ENCODE peak calls at places on chromosomes 16 and 17, in six cellular contexts. One of them, this sample, is unnamed.
A peak's percentile ranks its signal among the peaks of the same experiment; 100 is the strongest.

GRCh38 chr16:67163164-67163902 is 1.2 kb upstream of the HSF4 start:
- DNase-seq in Peyer's patch: no peak
- DNase-seq in NCI-H69: peak; percentile 91
- DNase-seq in caudate nucleus: peak; percentile 62
- DNase-seq in NCI-H1092 treated with DMSO at 0.1 percent for 48 hours: peak; percentile 86
- DNase-seq in stromal cell of bone marrow: no peak
- DNase-seq in this sample: no peak

GRCh38 chr17:63925615-63926014 is 6.5 kb downstream of the CD79B start:
- DNase-seq in Peyer's patch: peak; percentile 79
- DNase-seq in NCI-H69: no peak
- DNase-seq in caudate nucleus: no peak
- DNase-seq in NCI-H1092 treated with DMSO at 0.1 percent for 48 hours: no peak
- DNase-seq in stromal cell of bone marrow: no peak
- DNase-seq in this sample: no peak

GRCh38 chr17:28896884-28897768 is at the start of gene FLOT2:
- DNase-seq in Peyer's patch: peak; percentile 77
- DNase-seq in NCI-H69: peak; percentile 84
- DNase-seq in caudate nucleus: peak; percentile 45
- DNase-seq in NCI-H1092 treated with DMSO at 0.1 percent for 48 hours: peak; percentile 69
- DNase-seq in stromal cell of bone marrow: no peak
- DNase-seq in this sample: no peak

GRCh38 chr17:43671075-43671692 is 9.5 kb upstream of the MEOX1 start:
- DNase-seq in Peyer's patch: no peak
- DNase-seq in NCI-H69: peak; percentile 82
- DNase-seq in caudate nucleus: no peak
- DNase-seq in NCI-H1092 treated with DMSO at 0.1 percent for 48 hours: peak; percentile 86
- DNase-seq in stromal cell of bone marrow: peak; percentile 69
- DNase-seq in this sample: no peak

GRCh38 chr17:77771587-77771986 is 186.9 kb upstream of the TNRC6C start:
- DNase-seq in Peyer's patch: no peak
- DNase-seq in NCI-H69: no peak
- DNase-seq in caudate nucleus: no peak
- DNase-seq in NCI-H1092 treated with DMSO at 0.1 percent for 48 hours: no peak
- DNase-seq in stromal cell of bone marrow: no peak
- DNase-seq in this sample: no peak

GRCh38 chr17:80761421-80761871 is 216.8 kb downstream of the RPTOR start:
- DNase-seq in Peyer's patch: no peak
- DNase-seq in NCI-H69: peak; percentile 92
- DNase-seq in caudate nucleus: no peak
- DNase-seq in NCI-H1092 treated with DMSO at 0.1 percent for 48 hours: peak; percentile 85
- DNase-seq in stromal cell of bone marrow: no peak
- DNase-seq in this sample: peak; percentile 79

GRCh38 chr16:89009343-89010209 is 32.6 kb upstream of the CBFA2T3 start:
- DNase-seq in Peyer's patch: no peak
- DNase-seq in NCI-H69: no peak
- DNase-seq in caudate nucleus: no peak
- DNase-seq in NCI-H1092 treated with DMSO at 0.1 percent for 48 hours: no peak
- DNase-seq in stromal cell of bone marrow: no peak
- DNase-seq in this sample: no peak

GRCh38 chr16:1983544-1984346 is at the start of gene GFER:
- DNase-seq in Peyer's patch: peak; percentile 78
- DNase-seq in NCI-H69: peak; percentile 98
- DNase-seq in caudate nucleus: peak; percentile 72
- DNase-seq in NCI-H1092 treated with DMSO at 0.1 percent for 48 hours: peak; percentile 85
- DNase-seq in stromal cell of bone marrow: peak; percentile 84
- DNase-seq in this sample: peak; percentile 74

GRCh38 chr17:77464988-77465357 is 324.2 kb downstream of the SEC14L1 start:
- DNase-seq in Peyer's patch: no peak
- DNase-seq in NCI-H69: no peak
- DNase-seq in caudate nucleus: no peak
- DNase-seq in NCI-H1092 treated with DMSO at 0.1 percent for 48 hours: no peak
- DNase-seq in stromal cell of bone marrow: no peak
- DNase-seq in this sample: no peak

GRCh38 chr17:57732062-57732461 is 13.0 kb downstream of the CCDC182 start:
- DNase-seq in Peyer's patch: no peak
- DNase-seq in NCI-H69: peak; percentile 71
- DNase-seq in caudate nucleus: no peak
- DNase-seq in NCI-H1092 treated with DMSO at 0.1 percent for 48 hours: peak; percentile 57
- DNase-seq in stromal cell of bone marrow: no peak
- DNase-seq in this sample: no peak

GRCh38 chr16:27286446-27286845 is 17.9 kb upstream of the NSMCE1 start:
- DNase-seq in Peyer's patch: no peak
- DNase-seq in NCI-H69: no peak
- DNase-seq in caudate nucleus: no peak
- DNase-seq in NCI-H1092 treated with DMSO at 0.1 percent for 48 hours: no peak
- DNase-seq in stromal cell of bone marrow: peak; percentile 90
- DNase-seq in this sample: peak; percentile 94

GRCh38 chr17:488993-489757 is 136.6 kb upstream of the RPH3AL start:
- DNase-seq in Peyer's patch: no peak
- DNase-seq in NCI-H69: no peak
- DNase-seq in caudate nucleus: no peak
- DNase-seq in NCI-H1092 treated with DMSO at 0.1 percent for 48 hours: no peak
- DNase-seq in stromal cell of bone marrow: no peak
- DNase-seq in this sample: no peak

GRCh38 chr17:1108810-1109605 is 70.8 kb downstream of the ABR start:
- DNase-seq in Peyer's patch: peak; percentile 61
- DNase-seq in NCI-H69: peak; percentile 62
- DNase-seq in caudate nucleus: no peak
- DNase-seq in NCI-H1092 treated with DMSO at 0.1 percent for 48 hours: peak; percentile 37
- DNase-seq in stromal cell of bone marrow: no peak
- DNase-seq in this sample: no peak

GRCh38 chr17:45319239-45319703 is 2.5 kb upstream of the MAP3K14 start:
- DNase-seq in Peyer's patch: no peak
- DNase-seq in NCI-H69: no peak
- DNase-seq in caudate nucleus: no peak
- DNase-seq in NCI-H1092 treated with DMSO at 0.1 percent for 48 hours: no peak
- DNase-seq in stromal cell of bone marrow: no peak
- DNase-seq in this sample: no peak

GRCh38 chr16:57507414-57508083 is 21.3 kb upstream of the DOK4 start:
- DNase-seq in Peyer's patch: no peak
- DNase-seq in NCI-H69: peak; percentile 93
- DNase-seq in caudate nucleus: no peak
- DNase-seq in NCI-H1092 treated with DMSO at 0.1 percent for 48 hours: no peak
- DNase-seq in stromal cell of bone marrow: no peak
- DNase-seq in this sample: no peak

GRCh38 chr17:75773121-75773807 is 8.3 kb upstream of the GALK1 start:
- DNase-seq in Peyer's patch: no peak
- DNase-seq in NCI-H69: no peak
- DNase-seq in caudate nucleus: no peak
- DNase-seq in NCI-H1092 treated with DMSO at 0.1 percent for 48 hours: no peak
- DNase-seq in stromal cell of bone marrow: no peak
- DNase-seq in this sample: no peak

GRCh38 chr16:2820836-2821482 is 3.9 kb downstream of the PRSS21 start:
- DNase-seq in Peyer's patch: no peak
- DNase-seq in NCI-H69: no peak
- DNase-seq in caudate nucleus: no peak
- DNase-seq in NCI-H1092 treated with DMSO at 0.1 percent for 48 hours: no peak
- DNase-seq in stromal cell of bone marrow: no peak
- DNase-seq in this sample: no peak

GRCh38 chr17:67613961-67614360 is 103.8 kb upstream of the NOL11 start:
- DNase-seq in Peyer's patch: no peak
- DNase-seq in NCI-H69: no peak
- DNase-seq in caudate nucleus: no peak
- DNase-seq in NCI-H1092 treated with DMSO at 0.1 percent for 48 hours: no peak
- DNase-seq in stromal cell of bone marrow: no peak
- DNase-seq in this sample: no peak

GRCh38 chr17:3974980-3975379 is 10.7 kb upstream of the ATP2A3 start:
- DNase-seq in Peyer's patch: no peak
- DNase-seq in NCI-H69: no peak
- DNase-seq in caudate nucleus: no peak
- DNase-seq in NCI-H1092 treated with DMSO at 0.1 percent for 48 hours: no peak
- DNase-seq in stromal cell of bone marrow: no peak
- DNase-seq in this sample: no peak

This sample was measured in astrocyte of the cerebellum.